ENCODE peak calls at places on chromosomes 16 and 17, in four cellular contexts. X is A673, N is EL, D is T-cell. O is an unnamed sample.

GRCh38 chr17:74354123-74354522 is 7.5 kb downstream of the BTBD17 start:
- DNase-seq in N (no peak), X (peak; percentile 73), D (peak; percentile 30), O (peak; percentile 29)

GRCh38 chr17:40901981-40902862 is 17.2 kb upstream of the KRT20 start:
- DNase-seq in D (no peak), X (no peak), N (peak; percentile 38), O (no peak)

GRCh38 chr16:30723725-30724355 is 24.4 kb upstream of the PHKG2 start:
- DNase-seq in D (no peak), N (no peak), X (no peak), O (no peak)

GRCh38 chr16:15897834-15898254 is 9.4 kb upstream of the CEP20 start:
- DNase-seq in N (peak; percentile 38), X (no peak), D (no peak), O (peak; percentile 68)

GRCh38 chr16:85234310-85235235 is 122.3 kb upstream of the CIBAR2 start:
- DNase-seq in X (peak; percentile 93), N (peak; percentile 74), D (no peak), O (no peak)

GRCh38 chr16:4360538-4361021 is 9.5 kb upstream of the PAM16 start:
- DNase-seq in D (no peak), N (no peak), X (peak; percentile 37), O (no peak)

GRCh38 chr16:83713597-83713996 is 94.2 kb upstream of the HSBP1 start:
- DNase-seq in N (peak; percentile 67), X (peak; percentile 23), D (no peak), O (peak; percentile 1)

GRCh38 chr17:20300399-20301037 is 166.8 kb downstream of the LGALS9B start:
- DNase-seq in X (no peak), N (peak; percentile 65), D (no peak), O (no peak)

GRCh38 chr16:21001262-21001661 is 100.7 kb downstream of the LYRM1 start:
- DNase-seq in D (no peak), N (peak; percentile 30), X (peak; percentile 39), O (no peak)

GRCh38 chr17:72761893-72762622 is 330.4 kb downstream of the SLC39A11 start:
- DNase-seq in D (no peak), N (no peak), X (no peak), O (no peak)

GRCh38 chr16:3174618-3175148 is 13.3 kb upstream of the OR1F1 start:
- DNase-seq in X (no peak), D (no peak), N (no peak), O (no peak)

GRCh38 chr17:82231562-82232321 is 2.9 kb downstream of the SLC16A3 start:
- DNase-seq in D (no peak), X (no peak), N (peak; percentile 74), O (no peak)

GRCh38 chr16:67726106-67727034 is 7.3 kb upstream of the GFOD2 start:
- DNase-seq in D (no peak), X (no peak), N (no peak), O (no peak)

GRCh38 chr17:57876866-57877237 is 27.0 kb upstream of the MRPS23 start:
- DNase-seq in D (no peak), X (no peak), N (no peak), O (no peak)

GRCh38 chr17:3029213-3029913 is 34.0 kb downstream of the OR1D5 start:
- DNase-seq in D (no peak), N (no peak), X (no peak), O (no peak)

GRCh38 chr17:69607162-69607834 is 192.8 kb downstream of the MAP2K6 start:
- DNase-seq in X (peak; percentile 77), D (no peak), N (peak; percentile 81), O (no peak)

GRCh38 chr17:19744492-19744891 is 3.6 kb downstream of the ALDH3A1 start:
- DNase-seq in N (no peak), X (no peak), D (no peak), O (no peak)

GRCh38 chr16:15963307-15963910 is 14.0 kb downstream of the ABCC1 start:
- DNase-seq in N (no peak), X (no peak), D (no peak), O (no peak)

GRCh38 chr17:34071891-34072420 is 183.1 kb upstream of the CCL2 start:
- DNase-seq in N (no peak), D (no peak), X (no peak), O (no peak)

GRCh38 chr17:78236362-78237127 is 5.1 kb downstream of the TMEM235 start:
- DNase-seq in X (no peak), N (no peak), D (no peak), O (no peak)

GRCh38 chr17:76199466-76199865 is 40.8 kb downstream of the RNF157 start:
- DNase-seq in X (no peak), N (no peak), D (peak; percentile 70), O (peak; percentile 91)

GRCh38 chr17:74737299-74738050 is 419 bp downstream of the RAB37 start:
- DNase-seq in N (peak; percentile 35), X (peak; percentile 61), D (peak; percentile 45), O (peak; percentile 48)

GRCh38 chr17:21041753-21042433 is 918 bp downstream of the USP22 start:
- DNase-seq in N (peak; percentile 80), D (peak; percentile 37), X (peak; percentile 89), O (peak; percentile 79)

GRCh38 chr16:67943619-67944503 is at the start of gene LCAT:
- DNase-seq in X (peak; percentile 29), N (no peak), D (no peak), O (no peak)

GRCh38 chr17:41301916-41302901 is at the start of gene KRTAP29-1:
- DNase-seq in N (no peak), D (no peak), X (no peak), O (no peak)

GRCh38 chr17:1469231-1469852 is 13.3 kb upstream of the CRK start:
- DNase-seq in X (peak; percentile 64), D (no peak), N (peak; percentile 51), O (no peak)

GRCh38 chr16:75479421-75479990 is 15.0 kb upstream of the TMEM170A start:
- DNase-seq in D (no peak), X (no peak), N (no peak), O (no peak)

GRCh38 chr17:13465678-13466077 is 136.1 kb downstream of the HS3ST3A1 start:
- DNase-seq in X (no peak), N (no peak), D (no peak), O (no peak)

GRCh38 chr16:57242650-57243049 is 2.4 kb upstream of the ARL2BP start:
- DNase-seq in D (no peak), N (no peak), X (no peak), O (no peak)

GRCh38 chr16:89365044-89365467 is 125.3 kb downstream of the ANKRD11 start:
- DNase-seq in N (peak; percentile 83), D (no peak), X (no peak), O (no peak)

GRCh38 chr16:85393674-85394510 is 219.2 kb upstream of the GSE1 start:
- DNase-seq in X (peak; percentile 75), D (peak; percentile 58), N (peak; percentile 44), O (peak; percentile 43)

GRCh38 chr17:56894859-56895455 is 18.9 kb downstream of the TRIM25 start:
- DNase-seq in N (no peak), D (no peak), X (no peak), O (no peak)

GRCh38 chr17:3892095-3892998 is 506 bp downstream of the CAMKK1 start:
- DNase-seq in D (peak; percentile 84), X (peak; percentile 64), N (peak; percentile 77), O (peak; percentile 82)

GRCh38 chr17:63830278-63830677 is 2.8 kb upstream of the FTSJ3 start:
- DNase-seq in X (no peak), D (no peak), N (no peak), O (no peak)

GRCh38 chr16:86863609-86864008 is 285.3 kb downstream of the FOXL1 start:
- DNase-seq in N (no peak), X (no peak), D (no peak), O (no peak)

GRCh38 chr17:63412234-63412633 is 33.9 kb downstream of the CYB561 start:
- DNase-seq in X (no peak), N (no peak), D (no peak), O (no peak)

GRCh38 chr16:14324581-14324980 is 253.5 kb downstream of the MRTFB start:
- DNase-seq in X (no peak), D (no peak), N (peak; percentile 41), O (no peak)

GRCh38 chr17:56979091-56979480 is 1.2 kb downstream of the SCPEP1 start:
- DNase-seq in D (no peak), X (no peak), N (no peak), O (no peak)

O was measured in CD4-positive, CD25-positive, alpha-beta regulatory T cell.